ENCODE peak calls at places on chromosomes 13 and 19, in seven cellular contexts. B, I, W, X, E, P and O are unnamed samples.

GRCh38 chr13:73622375-73622774 is 511.8 kb downstream of the KLF12 start:
- DNase-seq in E (no peak), I (no peak), B (no peak), X (no peak), P (no peak), W (no peak), O (no peak)

GRCh38 chr19:35644987-35645679 is 3.0 kb upstream of the COX6B1 start:
- DNase-seq in X (no peak), P (peak), W (peak), I (no peak), B (peak), E (peak), O (peak)

GRCh38 chr19:17671906-17672305 is 16.2 kb downstream of the UNC13A start:
- DNase-seq in X (no peak), E (no peak), B (peak), P (no peak), I (no peak), W (no peak), O (no peak)

GRCh38 chr19:10510301-10510802 is 6.9 kb downstream of the S1PR5 start:
- DNase-seq in E (no peak), I (no peak), B (no peak), X (no peak), P (no peak), W (peak), O (peak)

GRCh38 chr19:4390862-4391693 is 9.3 kb downstream of the SH3GL1 start:
- DNase-seq in I (no peak), E (no peak), W (no peak), B (no peak), P (no peak), X (no peak), O (no peak)

GRCh38 chr19:4695224-4695731 is 25.1 kb upstream of the MYDGF start:
- DNase-seq in B (no peak), W (no peak), E (no peak), I (no peak), X (no peak), P (no peak), O (no peak)

GRCh38 chr13:103694033-103694432 is 627.8 kb upstream of the SLC10A2 start:
- DNase-seq in B (no peak), I (no peak), X (no peak), E (no peak), W (no peak), P (no peak), O (no peak)

GRCh38 chr13:33710924-33711323 is 107.0 kb upstream of the RFC3 start:
- DNase-seq in P (no peak), B (no peak), E (no peak), X (no peak), I (no peak), W (no peak), O (no peak)

GRCh38 chr13:111909971-111910671 is 156.8 kb upstream of the SOX1 start:
- DNase-seq in I (no peak), X (no peak), W (no peak), B (no peak), P (no peak), E (peak), O (no peak)

GRCh38 chr19:29775575-29775900 is 36.3 kb upstream of the CCNE1 start:
- DNase-seq in I (no peak), E (no peak), W (no peak), B (no peak), X (no peak), P (no peak), O (no peak)

GRCh38 chr19:11322269-11323024 is 17.0 kb downstream of the RAB3D start:
- DNase-seq in I (no peak), P (no peak), W (no peak), B (no peak), E (no peak), X (no peak), O (no peak)

GRCh38 chr19:12779162-12779993 is 4.0 kb upstream of the HOOK2 start:
- DNase-seq in X (no peak), B (peak), E (no peak), P (no peak), I (no peak), W (no peak), O (peak)

GRCh38 chr13:90302113-90302512 is 1045.4 kb upstream of the MIR17HG start:
- DNase-seq in B (no peak), I (no peak), E (no peak), X (no peak), P (no peak), W (no peak), O (no peak)

GRCh38 chr13:53683146-53683545 is 654.5 kb downstream of the OLFM4 start:
- DNase-seq in I (no peak), B (no peak), W (no peak), E (no peak), P (no peak), X (no peak), O (no peak)

GRCh38 chr19:18663940-18664530 is 19.4 kb upstream of the CRTC1 start:
- DNase-seq in W (no peak), P (no peak), E (no peak), I (no peak), B (no peak), X (no peak), O (no peak)

DNA sequence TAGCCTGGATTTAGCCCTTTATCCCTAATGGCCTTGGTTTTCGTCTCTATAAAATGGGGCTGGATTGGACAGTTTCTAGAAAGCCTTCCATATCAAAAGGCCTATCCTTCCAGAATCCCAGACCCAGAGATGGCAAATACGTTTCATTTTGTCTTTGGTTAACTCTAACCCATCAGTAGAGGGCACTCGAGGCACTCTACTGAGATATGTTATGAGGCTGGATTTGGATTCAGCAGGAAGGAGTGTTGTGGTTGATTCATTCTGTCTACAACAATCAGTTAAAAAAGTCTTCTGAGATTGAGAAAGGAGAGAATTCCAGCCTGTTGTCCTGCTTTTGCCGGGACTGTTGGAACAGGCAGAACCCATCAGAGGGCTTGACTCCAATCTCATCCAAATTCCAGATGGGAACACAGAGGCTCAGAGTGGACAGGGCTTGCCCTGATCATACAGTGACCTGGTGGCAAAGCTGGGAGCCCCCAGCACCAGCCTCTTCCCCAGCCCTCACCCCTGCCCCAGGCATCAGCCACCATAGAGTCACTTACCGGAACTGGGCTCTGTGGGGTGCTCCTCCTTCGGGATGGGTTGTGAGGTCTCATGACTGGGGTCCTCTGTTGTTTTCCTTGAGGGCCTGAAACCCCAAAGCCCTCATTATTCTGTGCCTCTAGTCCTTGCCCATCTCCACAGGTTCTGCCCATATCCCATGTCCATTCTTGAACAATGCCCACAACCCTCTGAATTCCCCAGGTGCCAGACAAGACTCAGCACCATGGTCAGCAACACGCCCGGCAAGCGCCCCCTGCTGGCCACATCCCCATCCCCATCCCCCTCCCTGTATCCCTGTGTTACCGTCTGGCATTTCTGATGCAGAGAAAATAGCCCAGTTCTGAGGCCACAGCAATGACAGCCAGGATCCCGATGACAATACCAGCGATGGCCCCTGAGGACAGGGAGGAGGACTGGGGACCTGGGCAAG is 12.3 kb upstream of the ZNF180 start:
- DNase-seq in W (no peak), I (peak), X (peak), E (peak), P (no peak), B (peak), O (peak)
- TF ChIP-seq CTCF in W (no peak), I (peak), X (peak), E (peak), P (peak), B (peak), O (peak)

GRCh38 chr13:78806457-78806856 is 147.5 kb upstream of the OBI1 start:
- DNase-seq in B (no peak), I (no peak), X (no peak), W (no peak), P (no peak), E (no peak), O (no peak)
- TF ChIP-seq CTCF in B (no peak), I (peak), X (peak), W (peak), P (peak), E (peak), O (peak)

GRCh38 chr13:99196466-99197256 is 4.0 kb upstream of the UBAC2 start:
- DNase-seq in E (no peak), B (no peak), X (no peak), I (no peak), P (no peak), W (no peak), O (no peak)
- TF ChIP-seq CTCF in E (peak), B (no peak), X (peak), I (peak), P (no peak), W (peak), O (no peak)

GRCh38 chr19:3233831-3234230 is 9.4 kb downstream of the CELF5 start:
- DNase-seq in B (no peak), I (no peak), X (no peak), P (no peak), W (no peak), E (no peak), O (no peak)
- TF ChIP-seq CTCF in B (no peak), I (no peak), X (no peak), P (no peak), W (no peak), E (no peak), O (no peak)

DNA sequence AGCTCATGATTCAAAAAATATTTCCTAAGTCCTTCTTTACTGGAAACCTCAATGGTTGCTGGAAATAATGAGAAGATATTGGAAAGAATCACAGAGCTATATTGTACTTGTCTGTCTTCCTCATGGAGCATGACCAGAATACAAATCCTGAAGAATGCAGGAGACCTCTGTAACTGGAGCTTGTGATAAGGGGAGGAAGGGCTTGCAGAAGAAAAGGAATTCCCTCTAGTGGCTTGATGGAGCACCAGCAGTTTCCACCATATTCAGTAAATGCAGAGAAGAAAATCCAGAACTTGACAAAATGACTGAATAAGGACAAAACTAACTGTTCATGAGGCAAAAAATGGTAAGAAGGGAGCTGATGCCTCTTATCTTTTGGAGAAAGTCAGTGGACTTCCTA is 1333.1 kb downstream of the EFNB2 start:
- DNase-seq in W (no peak), I (no peak), P (no peak), X (peak), B (no peak), E (no peak), O (no peak)
- TF ChIP-seq CTCF in W (peak), I (peak), P (peak), X (peak), B (peak), E (peak), O (peak)

GRCh38 chr19:51830263-51830662 is 35.3 kb downstream of the FPR3 start:
- DNase-seq in X (no peak), I (no peak), W (no peak), B (no peak), E (no peak), P (no peak), O (no peak)
- TF ChIP-seq CTCF in X (no peak), I (no peak), W (no peak), B (no peak), E (peak), P (peak), O (no peak)

GRCh38 chr19:1616396-1616795 is 11.1 kb upstream of the UQCR11 start:
- DNase-seq in W (no peak), B (no peak), P (no peak), I (no peak), X (no peak), E (no peak), O (no peak)

GRCh38 chr19:1615156-1615765 is 10.0 kb upstream of the UQCR11 start:
- DNase-seq in P (no peak), W (no peak), E (no peak), X (no peak), I (no peak), B (no peak), O (no peak)

GRCh38 chr19:1612114-1613086 is 7.1 kb upstream of the UQCR11 start:
- DNase-seq in P (no peak), E (no peak), I (no peak), W (no peak), X (no peak), B (no peak), O (no peak)

GRCh38 chr19:1611353-1611752 is 6.1 kb upstream of the UQCR11 start:
- DNase-seq in X (no peak), W (no peak), P (no peak), E (no peak), B (no peak), I (no peak), O (no peak)

GRCh38 chr19:1613808-1614570 is 8.7 kb upstream of the UQCR11 start:
- DNase-seq in E (no peak), I (no peak), B (no peak), P (no peak), W (no peak), X (no peak), O (no peak)
- TF ChIP-seq CTCF in E (no peak), I (no peak), B (no peak), P (no peak), W (no peak), X (no peak), O (no peak)